ENCODE peak calls at places on chromosomes 4 and X, in ten cellular contexts. One of them, this sample, is unnamed.

GRCh38 chr4:37891221-37892159 is 606 bp downstream of the TBC1D1 start:
- DNase-seq in NB4: peak; percentile 72
- DNase-seq in fibroblast of lung: peak; percentile 38
- DNase-seq in transverse colon: peak; percentile 46
- DNase-seq in SK-N-SH: peak; percentile 69
- DNase-seq in GM12878: peak; percentile 79
- DNase-seq in choroid plexus epithelial cell: peak; percentile 26
- DNase-seq in A549: no peak
- DNase-seq in dorsolateral prefrontal cortex: peak; percentile 9
- DNase-seq in heart left ventricle: no peak
- DNase-seq in this sample: no peak

GRCh38 chr4:29113960-29114359 is 1606.2 kb upstream of the PCDH7 start:
- DNase-seq in NB4: no peak
- DNase-seq in fibroblast of lung: no peak
- DNase-seq in transverse colon: no peak
- DNase-seq in SK-N-SH: no peak
- DNase-seq in GM12878: no peak
- DNase-seq in choroid plexus epithelial cell: no peak
- DNase-seq in A549: no peak
- DNase-seq in dorsolateral prefrontal cortex: no peak
- DNase-seq in heart left ventricle: no peak
- DNase-seq in this sample: no peak

GRCh38 chr4:3709061-3709845 is 56.9 kb upstream of the ADRA2C start:
- DNase-seq in NB4: no peak
- DNase-seq in fibroblast of lung: no peak
- DNase-seq in transverse colon: no peak
- DNase-seq in SK-N-SH: no peak
- DNase-seq in GM12878: no peak
- DNase-seq in choroid plexus epithelial cell: no peak
- DNase-seq in A549: no peak
- DNase-seq in dorsolateral prefrontal cortex: no peak
- DNase-seq in heart left ventricle: no peak
- DNase-seq in this sample: no peak

GRCh38 chrX:371907-372306 is 14.8 kb downstream of the PPP2R3B start:
- DNase-seq in NB4: no peak
- DNase-seq in fibroblast of lung: no peak
- DNase-seq in transverse colon: no peak
- DNase-seq in SK-N-SH: no peak
- DNase-seq in GM12878: no peak
- DNase-seq in choroid plexus epithelial cell: no peak
- DNase-seq in A549: no peak
- DNase-seq in dorsolateral prefrontal cortex: no peak
- DNase-seq in heart left ventricle: no peak
- DNase-seq in this sample: no peak

GRCh38 chr4:15043226-15043625 is 40.9 kb downstream of the CPEB2 start:
- DNase-seq in NB4: peak; percentile 14
- DNase-seq in fibroblast of lung: no peak
- DNase-seq in transverse colon: no peak
- DNase-seq in SK-N-SH: peak; percentile 19
- DNase-seq in GM12878: no peak
- DNase-seq in choroid plexus epithelial cell: peak; percentile 55
- DNase-seq in A549: peak; percentile 7
- DNase-seq in dorsolateral prefrontal cortex: no peak
- DNase-seq in heart left ventricle: no peak
- DNase-seq in this sample: no peak

GRCh38 chrX:140507982-140508305 is 3.1 kb upstream of the SOX3 start:
- DNase-seq in NB4: no peak
- DNase-seq in fibroblast of lung: no peak
- DNase-seq in transverse colon: no peak
- DNase-seq in SK-N-SH: peak; percentile 24
- DNase-seq in GM12878: no peak
- DNase-seq in choroid plexus epithelial cell: no peak
- DNase-seq in A549: no peak
- DNase-seq in dorsolateral prefrontal cortex: no peak
- DNase-seq in heart left ventricle: no peak
- DNase-seq in this sample: no peak

GRCh38 chr4:21652508-21653108 is 296.0 kb downstream of the KCNIP4 start:
- DNase-seq in NB4: no peak
- DNase-seq in fibroblast of lung: no peak
- DNase-seq in transverse colon: no peak
- DNase-seq in SK-N-SH: no peak
- DNase-seq in GM12878: no peak
- DNase-seq in choroid plexus epithelial cell: peak; percentile 19
- DNase-seq in A549: no peak
- DNase-seq in dorsolateral prefrontal cortex: no peak
- DNase-seq in heart left ventricle: no peak
- DNase-seq in this sample: no peak

GRCh38 chr4:152458801-152459302 is 77.0 kb downstream of the FBXW7 start:
- DNase-seq in NB4: peak; percentile 54
- DNase-seq in fibroblast of lung: peak; percentile 31
- DNase-seq in transverse colon: no peak
- DNase-seq in SK-N-SH: no peak
- DNase-seq in GM12878: peak; percentile 31
- DNase-seq in choroid plexus epithelial cell: peak; percentile 62
- DNase-seq in A549: no peak
- DNase-seq in dorsolateral prefrontal cortex: no peak
- DNase-seq in heart left ventricle: no peak
- DNase-seq in this sample: no peak

GRCh38 chrX:9392445-9392844 is 72.4 kb upstream of the TBL1X start:
- DNase-seq in NB4: no peak
- DNase-seq in fibroblast of lung: no peak
- DNase-seq in transverse colon: no peak
- DNase-seq in SK-N-SH: no peak
- DNase-seq in GM12878: no peak
- DNase-seq in choroid plexus epithelial cell: no peak
- DNase-seq in A549: no peak
- DNase-seq in dorsolateral prefrontal cortex: no peak
- DNase-seq in heart left ventricle: no peak
- DNase-seq in this sample: no peak

GRCh38 chrX:141936080-141936479 is 32.4 kb downstream of the MAGEC1 start:
- DNase-seq in NB4: peak; percentile 1
- DNase-seq in fibroblast of lung: peak; percentile 25
- DNase-seq in transverse colon: no peak
- DNase-seq in SK-N-SH: no peak
- DNase-seq in GM12878: no peak
- DNase-seq in choroid plexus epithelial cell: peak; percentile 19
- DNase-seq in A549: peak; percentile 16
- DNase-seq in dorsolateral prefrontal cortex: no peak
- DNase-seq in heart left ventricle: no peak
- DNase-seq in this sample: no peak

GRCh38 chr4:48939785-48940184 is 33.2 kb upstream of the OCIAD2 start:
- DNase-seq in NB4: no peak
- DNase-seq in fibroblast of lung: peak; percentile 52
- DNase-seq in transverse colon: no peak
- DNase-seq in SK-N-SH: no peak
- DNase-seq in GM12878: no peak
- DNase-seq in choroid plexus epithelial cell: peak; percentile 88
- DNase-seq in A549: peak; percentile 45
- DNase-seq in dorsolateral prefrontal cortex: no peak
- DNase-seq in heart left ventricle: no peak
- DNase-seq in this sample: no peak

GRCh38 chrX:148501121-148502066 is 977 bp downstream of the AFF2 start:
- DNase-seq in NB4: peak; percentile 69
- DNase-seq in fibroblast of lung: no peak
- DNase-seq in transverse colon: no peak
- DNase-seq in SK-N-SH: peak; percentile 25
- DNase-seq in GM12878: no peak
- DNase-seq in choroid plexus epithelial cell: peak; percentile 4
- DNase-seq in A549: no peak
- DNase-seq in dorsolateral prefrontal cortex: peak; percentile 4
- DNase-seq in heart left ventricle: peak; percentile 51
- DNase-seq in this sample: no peak

GRCh38 chrX:19245711-19246269 is 97.9 kb upstream of the PDHA1 start:
- DNase-seq in NB4: no peak
- DNase-seq in fibroblast of lung: peak; percentile 55
- DNase-seq in transverse colon: no peak
- DNase-seq in SK-N-SH: no peak
- DNase-seq in GM12878: no peak
- DNase-seq in choroid plexus epithelial cell: no peak
- DNase-seq in A549: no peak
- DNase-seq in dorsolateral prefrontal cortex: no peak
- DNase-seq in heart left ventricle: no peak
- DNase-seq in this sample: peak; percentile 18
- TF ChIP-seq CTCF in NB4: no peak
- TF ChIP-seq CTCF in fibroblast of lung: no peak
- TF ChIP-seq CTCF in transverse colon: no peak
- TF ChIP-seq CTCF in SK-N-SH: no peak
- TF ChIP-seq CTCF in GM12878: no peak
- TF ChIP-seq CTCF in choroid plexus epithelial cell: no peak
- TF ChIP-seq CTCF in A549: no peak
- TF ChIP-seq CTCF in dorsolateral prefrontal cortex: no peak
- TF ChIP-seq CTCF in heart left ventricle: no peak
- TF ChIP-seq CTCF in this sample: no peak

DNA sequence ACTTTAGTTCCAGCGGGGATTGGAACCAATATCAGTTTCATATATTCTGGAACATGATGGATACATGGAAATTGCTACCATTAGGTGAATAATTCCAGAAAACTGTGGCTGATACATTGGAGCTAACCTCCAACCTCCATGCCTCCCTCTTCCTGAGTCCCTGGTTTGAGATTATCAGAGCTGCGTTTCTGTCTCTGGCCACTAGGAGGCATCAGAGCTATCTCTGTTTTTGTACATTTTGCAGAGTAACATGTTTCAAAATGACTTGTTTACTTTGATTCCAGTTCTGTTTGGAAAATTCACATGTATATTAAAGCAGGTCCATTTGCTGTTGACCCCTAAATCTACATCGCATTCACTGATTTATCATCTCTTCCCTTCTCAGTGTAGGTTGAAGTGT is 2.4 kb upstream of the RAB40AL start:
- DNase-seq in NB4: peak; percentile 58
- DNase-seq in fibroblast of lung: peak; percentile 30
- DNase-seq in transverse colon: peak; percentile 18
- DNase-seq in SK-N-SH: peak; percentile 59
- DNase-seq in GM12878: no peak
- DNase-seq in choroid plexus epithelial cell: peak; percentile 40
- DNase-seq in A549: peak; percentile 28
- DNase-seq in dorsolateral prefrontal cortex: no peak
- DNase-seq in heart left ventricle: no peak
- DNase-seq in this sample: no peak
- TF ChIP-seq CTCF in NB4: peak; percentile 74
- TF ChIP-seq CTCF in fibroblast of lung: peak; percentile 73
- TF ChIP-seq CTCF in transverse colon: peak; percentile 57
- TF ChIP-seq CTCF in SK-N-SH: peak; percentile 78
- TF ChIP-seq CTCF in GM12878: peak; percentile 61
- TF ChIP-seq CTCF in choroid plexus epithelial cell: peak; percentile 72
- TF ChIP-seq CTCF in A549: peak; percentile 40
- TF ChIP-seq CTCF in dorsolateral prefrontal cortex: peak; percentile 67
- TF ChIP-seq CTCF in heart left ventricle: peak; percentile 58
- TF ChIP-seq CTCF in this sample: peak; percentile 73

DNA sequence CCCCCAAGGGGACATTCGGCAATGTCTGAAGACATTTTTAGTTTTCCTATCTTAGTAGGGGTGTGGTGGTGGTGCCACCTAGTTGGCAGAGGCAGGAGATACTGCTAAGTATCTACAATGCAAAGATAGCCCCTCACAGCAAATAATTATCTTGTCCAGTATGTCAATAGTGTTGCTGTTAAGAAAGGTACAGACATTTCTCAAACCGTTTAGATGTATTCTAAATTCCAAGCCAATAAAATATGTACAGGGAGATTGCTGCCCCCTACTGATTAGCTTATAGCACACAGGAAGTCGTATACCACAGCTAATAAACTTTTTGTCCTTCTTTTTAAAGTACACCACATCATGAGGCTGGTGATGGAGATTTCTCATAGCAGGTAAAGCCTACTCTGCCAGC is 260.5 kb downstream of the TMA16 start:
- DNase-seq in NB4: peak; percentile 21
- DNase-seq in fibroblast of lung: peak; percentile 63
- DNase-seq in transverse colon: no peak
- DNase-seq in SK-N-SH: no peak
- DNase-seq in GM12878: peak; percentile 12
- DNase-seq in choroid plexus epithelial cell: peak; percentile 63
- DNase-seq in A549: peak; percentile 7
- DNase-seq in dorsolateral prefrontal cortex: no peak
- DNase-seq in heart left ventricle: no peak
- DNase-seq in this sample: no peak
- TF ChIP-seq CTCF in NB4: peak; percentile 36
- TF ChIP-seq CTCF in fibroblast of lung: peak; percentile 72
- TF ChIP-seq CTCF in transverse colon: no peak
- TF ChIP-seq CTCF in SK-N-SH: peak; percentile 67
- TF ChIP-seq CTCF in GM12878: peak; percentile 47
- TF ChIP-seq CTCF in choroid plexus epithelial cell: peak; percentile 55
- TF ChIP-seq CTCF in A549: peak; percentile 32
- TF ChIP-seq CTCF in dorsolateral prefrontal cortex: peak; percentile 45
- TF ChIP-seq CTCF in heart left ventricle: no peak
- TF ChIP-seq CTCF in this sample: no peak

GRCh38 chr4:5753766-5754528 is 42.9 kb downstream of the EVC start:
- DNase-seq in NB4: peak; percentile 23
- DNase-seq in fibroblast of lung: peak; percentile 87
- DNase-seq in transverse colon: no peak
- DNase-seq in SK-N-SH: no peak
- DNase-seq in GM12878: no peak
- DNase-seq in choroid plexus epithelial cell: peak; percentile 97
- DNase-seq in A549: peak; percentile 48
- DNase-seq in dorsolateral prefrontal cortex: no peak
- DNase-seq in heart left ventricle: no peak
- DNase-seq in this sample: peak; percentile 57

GRCh38 chr4:5755679-5756078 is 44.7 kb downstream of the EVC start:
- DNase-seq in NB4: no peak
- DNase-seq in fibroblast of lung: no peak
- DNase-seq in transverse colon: no peak
- DNase-seq in SK-N-SH: no peak
- DNase-seq in GM12878: no peak
- DNase-seq in choroid plexus epithelial cell: no peak
- DNase-seq in A549: no peak
- DNase-seq in dorsolateral prefrontal cortex: no peak
- DNase-seq in heart left ventricle: no peak
- DNase-seq in this sample: no peak

GRCh38 chr4:5756271-5756670 is 45.3 kb downstream of the EVC start:
- DNase-seq in NB4: no peak
- DNase-seq in fibroblast of lung: no peak
- DNase-seq in transverse colon: no peak
- DNase-seq in SK-N-SH: no peak
- DNase-seq in GM12878: no peak
- DNase-seq in choroid plexus epithelial cell: no peak
- DNase-seq in A549: no peak
- DNase-seq in dorsolateral prefrontal cortex: no peak
- DNase-seq in heart left ventricle: no peak
- DNase-seq in this sample: no peak

GRCh38 chr4:5754529-5754881 is 43.5 kb downstream of the EVC start:
- DNase-seq in NB4: no peak
- DNase-seq in fibroblast of lung: no peak
- DNase-seq in transverse colon: no peak
- DNase-seq in SK-N-SH: no peak
- DNase-seq in GM12878: no peak
- DNase-seq in choroid plexus epithelial cell: no peak
- DNase-seq in A549: no peak
- DNase-seq in dorsolateral prefrontal cortex: no peak
- DNase-seq in heart left ventricle: no peak
- DNase-seq in this sample: no peak

DNA sequence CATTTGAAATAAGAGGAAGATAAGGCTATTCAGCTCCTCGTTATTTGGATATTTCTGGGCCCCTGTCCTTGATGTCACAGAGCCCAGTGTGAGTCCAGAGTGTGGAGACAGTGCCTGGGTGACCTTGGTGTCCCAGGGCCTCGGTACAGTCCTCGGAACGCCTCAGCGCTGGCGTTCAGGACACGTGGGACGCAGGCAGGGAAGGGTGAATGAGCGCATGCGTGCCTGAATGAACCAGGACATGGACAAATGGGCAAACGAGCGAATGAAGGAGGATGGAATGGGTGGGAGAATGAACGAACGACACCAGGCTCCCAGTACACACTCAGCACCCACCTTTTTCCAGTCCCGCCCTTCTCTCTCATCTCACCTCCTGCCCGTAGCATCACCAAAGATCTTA is 44.2 kb downstream of the EVC start:
- DNase-seq in NB4: no peak
- DNase-seq in fibroblast of lung: no peak
- DNase-seq in transverse colon: no peak
- DNase-seq in SK-N-SH: no peak
- DNase-seq in GM12878: no peak
- DNase-seq in choroid plexus epithelial cell: no peak
- DNase-seq in A549: no peak
- DNase-seq in dorsolateral prefrontal cortex: no peak
- DNase-seq in heart left ventricle: no peak
- DNase-seq in this sample: no peak
- TF ChIP-seq CTCF in NB4: no peak
- TF ChIP-seq CTCF in fibroblast of lung: no peak
- TF ChIP-seq CTCF in transverse colon: no peak
- TF ChIP-seq CTCF in SK-N-SH: no peak
- TF ChIP-seq CTCF in GM12878: no peak
- TF ChIP-seq CTCF in choroid plexus epithelial cell: no peak
- TF ChIP-seq CTCF in A549: no peak
- TF ChIP-seq CTCF in dorsolateral prefrontal cortex: no peak
- TF ChIP-seq CTCF in heart left ventricle: no peak
- TF ChIP-seq CTCF in this sample: no peak